ENCODE peak calls at places on chromosomes 7 and 10, in six cellular contexts. One of them, this sample, is unnamed.

GRCh38 chr7:105454058-105454739 is 65.5 kb upstream of the SRPK2 start:
- DNase-seq in OCI-LY7: no peak
- DNase-seq in hepatocyte: no peak
- DNase-seq in HCT116: no peak
- DNase-seq in PC-3: peak; percentile 58
- DNase-seq in MM.1S: no peak
- DNase-seq in this sample: no peak

GRCh38 chr7:13713092-13713491 is 276.4 kb downstream of the ETV1 start:
- DNase-seq in OCI-LY7: no peak
- DNase-seq in hepatocyte: no peak
- DNase-seq in HCT116: no peak
- DNase-seq in PC-3: no peak
- DNase-seq in MM.1S: no peak
- DNase-seq in this sample: no peak

GRCh38 chr7:13359656-13360055 is 629.8 kb downstream of the ETV1 start:
- DNase-seq in OCI-LY7: no peak
- DNase-seq in hepatocyte: no peak
- DNase-seq in HCT116: no peak
- DNase-seq in PC-3: peak; percentile 4
- DNase-seq in MM.1S: no peak
- DNase-seq in this sample: no peak

GRCh38 chr10:9766762-9767161 is 1250.9 kb upstream of the CELF2 start:
- DNase-seq in OCI-LY7: peak; percentile 15
- DNase-seq in hepatocyte: no peak
- DNase-seq in HCT116: no peak
- DNase-seq in PC-3: no peak
- DNase-seq in MM.1S: no peak
- DNase-seq in this sample: no peak

GRCh38 chr7:93812061-93812460 is 78.5 kb downstream of the TFPI2 start:
- DNase-seq in OCI-LY7: no peak
- DNase-seq in hepatocyte: no peak
- DNase-seq in HCT116: no peak
- DNase-seq in PC-3: no peak
- DNase-seq in MM.1S: no peak
- DNase-seq in this sample: no peak

GRCh38 chr10:108454793-108455192 is 1290.3 kb upstream of the SORCS1 start:
- DNase-seq in OCI-LY7: no peak
- DNase-seq in hepatocyte: no peak
- DNase-seq in HCT116: no peak
- DNase-seq in PC-3: no peak
- DNase-seq in MM.1S: no peak
- DNase-seq in this sample: peak; percentile 46

GRCh38 chr10:45550903-45551302 is 121.7 kb downstream of the ZFAND4 start:
- DNase-seq in OCI-LY7: no peak
- DNase-seq in hepatocyte: no peak
- DNase-seq in HCT116: no peak
- DNase-seq in PC-3: peak; percentile 24
- DNase-seq in MM.1S: no peak
- DNase-seq in this sample: no peak

GRCh38 chr7:139367438-139368155 is 7.9 kb downstream of the LUC7L2 start:
- DNase-seq in OCI-LY7: no peak
- DNase-seq in hepatocyte: no peak
- DNase-seq in HCT116: no peak
- DNase-seq in PC-3: no peak
- DNase-seq in MM.1S: no peak
- DNase-seq in this sample: no peak

GRCh38 chr7:1720325-1720724 is 50.2 kb downstream of the ELFN1 start:
- DNase-seq in OCI-LY7: peak; percentile 44
- DNase-seq in hepatocyte: no peak
- DNase-seq in HCT116: no peak
- DNase-seq in PC-3: no peak
- DNase-seq in MM.1S: no peak
- DNase-seq in this sample: no peak

GRCh38 chr7:47693161-47693740 is 111.3 kb upstream of the TNS3 start:
- DNase-seq in OCI-LY7: no peak
- DNase-seq in hepatocyte: no peak
- DNase-seq in HCT116: no peak
- DNase-seq in PC-3: peak; percentile 94
- DNase-seq in MM.1S: no peak
- DNase-seq in this sample: no peak

GRCh38 chr7:122867471-122867980 is 18.7 kb downstream of the CADPS2 start:
- DNase-seq in OCI-LY7: no peak
- DNase-seq in hepatocyte: no peak
- DNase-seq in HCT116: no peak
- DNase-seq in PC-3: no peak
- DNase-seq in MM.1S: no peak
- DNase-seq in this sample: no peak

GRCh38 chr7:47783456-47784240 is 164.6 kb downstream of the PKD1L1 start:
- DNase-seq in OCI-LY7: no peak
- DNase-seq in hepatocyte: peak; percentile 71
- DNase-seq in HCT116: peak; percentile 77
- DNase-seq in PC-3: peak; percentile 93
- DNase-seq in MM.1S: no peak
- DNase-seq in this sample: no peak

GRCh38 chr7:50283206-50283605 is 21.3 kb upstream of the IKZF1 start:
- DNase-seq in OCI-LY7: no peak
- DNase-seq in hepatocyte: no peak
- DNase-seq in HCT116: no peak
- DNase-seq in PC-3: no peak
- DNase-seq in MM.1S: no peak
- DNase-seq in this sample: no peak

GRCh38 chr7:29325508-29325907 is 130.9 kb downstream of the CHN2 start:
- DNase-seq in OCI-LY7: no peak
- DNase-seq in hepatocyte: no peak
- DNase-seq in HCT116: no peak
- DNase-seq in PC-3: no peak
- DNase-seq in MM.1S: no peak
- DNase-seq in this sample: no peak

GRCh38 chr7:157671358-157672255 is 334.8 kb downstream of the DNAJB6 start:
- DNase-seq in OCI-LY7: no peak
- DNase-seq in hepatocyte: no peak
- DNase-seq in HCT116: no peak
- DNase-seq in PC-3: no peak
- DNase-seq in MM.1S: no peak
- DNase-seq in this sample: no peak

GRCh38 chr7:91443862-91444261 is 179.6 kb downstream of the FZD1 start:
- DNase-seq in OCI-LY7: no peak
- DNase-seq in hepatocyte: no peak
- DNase-seq in HCT116: no peak
- DNase-seq in PC-3: no peak
- DNase-seq in MM.1S: no peak
- DNase-seq in this sample: no peak

GRCh38 chr7:44466300-44467216 is 23.9 kb downstream of the NUDCD3 start:
- DNase-seq in OCI-LY7: no peak
- DNase-seq in hepatocyte: no peak
- DNase-seq in HCT116: no peak
- DNase-seq in PC-3: no peak
- DNase-seq in MM.1S: no peak
- DNase-seq in this sample: no peak

GRCh38 chr10:70440296-70441160 is 953 bp downstream of the NODAL start:
- DNase-seq in OCI-LY7: no peak
- DNase-seq in hepatocyte: no peak
- DNase-seq in HCT116: no peak
- DNase-seq in PC-3: no peak
- DNase-seq in MM.1S: no peak
- DNase-seq in this sample: peak; percentile 70

GRCh38 chr10:72095195-72095594 is 6.8 kb upstream of the SPOCK2 start:
- DNase-seq in OCI-LY7: no peak
- DNase-seq in hepatocyte: no peak
- DNase-seq in HCT116: no peak
- DNase-seq in PC-3: no peak
- DNase-seq in MM.1S: no peak
- DNase-seq in this sample: no peak

GRCh38 chr10:47060993-47061500 is 149.8 kb downstream of the PTPN20 start:
- DNase-seq in OCI-LY7: no peak
- DNase-seq in hepatocyte: no peak
- DNase-seq in HCT116: no peak
- DNase-seq in PC-3: no peak
- DNase-seq in MM.1S: no peak
- DNase-seq in this sample: no peak

GRCh38 chr7:140176271-140176701 is 497 bp downstream of the KDM7A start:
- DNase-seq in OCI-LY7: peak; percentile 13
- DNase-seq in hepatocyte: peak; percentile 58
- DNase-seq in HCT116: no peak
- DNase-seq in PC-3: no peak
- DNase-seq in MM.1S: peak; percentile 23
- DNase-seq in this sample: peak; percentile 80

GRCh38 chr10:60048146-60048545 is 141.8 kb upstream of the CCDC6 start:
- DNase-seq in OCI-LY7: no peak
- DNase-seq in hepatocyte: peak; percentile 17
- DNase-seq in HCT116: peak; percentile 18
- DNase-seq in PC-3: peak; percentile 87
- DNase-seq in MM.1S: no peak
- DNase-seq in this sample: peak; percentile 6

GRCh38 chr10:43689955-43690771 is 41.5 kb upstream of the ZNF32 start:
- DNase-seq in OCI-LY7: peak; percentile 38
- DNase-seq in hepatocyte: peak; percentile 91
- DNase-seq in HCT116: peak; percentile 29
- DNase-seq in PC-3: peak; percentile 66
- DNase-seq in MM.1S: peak; percentile 70
- DNase-seq in this sample: peak; percentile 96

GRCh38 chr10:114668375-114669080 is 10.5 kb upstream of the ABLIM1 start:
- DNase-seq in OCI-LY7: no peak
- DNase-seq in hepatocyte: no peak
- DNase-seq in HCT116: no peak
- DNase-seq in PC-3: no peak
- DNase-seq in MM.1S: no peak
- DNase-seq in this sample: no peak

GRCh38 chr7:102875700-102876192 is 37.1 kb upstream of the LRRC17 start:
- DNase-seq in OCI-LY7: no peak
- DNase-seq in hepatocyte: peak; percentile 81
- DNase-seq in HCT116: peak; percentile 98
- DNase-seq in PC-3: peak; percentile 97
- DNase-seq in MM.1S: no peak
- DNase-seq in this sample: no peak

GRCh38 chr10:68992721-68993440 is 4.3 kb downstream of the KIFBP start:
- DNase-seq in OCI-LY7: no peak
- DNase-seq in hepatocyte: peak; percentile 45
- DNase-seq in HCT116: no peak
- DNase-seq in PC-3: peak; percentile 36
- DNase-seq in MM.1S: no peak
- DNase-seq in this sample: no peak

GRCh38 chr7:30652951-30653641 is 29.2 kb downstream of the CRHR2 start:
- DNase-seq in OCI-LY7: no peak
- DNase-seq in hepatocyte: no peak
- DNase-seq in HCT116: no peak
- DNase-seq in PC-3: no peak
- DNase-seq in MM.1S: no peak
- DNase-seq in this sample: no peak

GRCh38 chr7:17983238-17984088 is 43.2 kb upstream of the SNX13 start:
- DNase-seq in OCI-LY7: no peak
- DNase-seq in hepatocyte: no peak
- DNase-seq in HCT116: no peak
- DNase-seq in PC-3: peak; percentile 39
- DNase-seq in MM.1S: no peak
- DNase-seq in this sample: no peak

GRCh38 chr10:114405011-114405350 is 679 bp upstream of the AFAP1L2 start:
- DNase-seq in OCI-LY7: no peak
- DNase-seq in hepatocyte: no peak
- DNase-seq in HCT116: no peak
- DNase-seq in PC-3: no peak
- DNase-seq in MM.1S: no peak
- DNase-seq in this sample: no peak

GRCh38 chr7:157279973-157280841 is 56.6 kb upstream of the DNAJB6 start:
- DNase-seq in OCI-LY7: no peak
- DNase-seq in hepatocyte: no peak
- DNase-seq in HCT116: no peak
- DNase-seq in PC-3: no peak
- DNase-seq in MM.1S: no peak
- DNase-seq in this sample: peak; percentile 41

GRCh38 chr7:140726304-140726703 is 29.8 kb downstream of the NDUFB2 start:
- DNase-seq in OCI-LY7: peak; percentile 24
- DNase-seq in hepatocyte: peak; percentile 10
- DNase-seq in HCT116: peak; percentile 7
- DNase-seq in PC-3: peak; percentile 34
- DNase-seq in MM.1S: peak; percentile 19
- DNase-seq in this sample: peak; percentile 38

GRCh38 chr7:31948041-31948440 is 122.2 kb downstream of the PDE1C start:
- DNase-seq in OCI-LY7: no peak
- DNase-seq in hepatocyte: peak; percentile 70
- DNase-seq in HCT116: no peak
- DNase-seq in PC-3: peak; percentile 93
- DNase-seq in MM.1S: no peak
- DNase-seq in this sample: no peak
- TF ChIP-seq EZH2phosphoT487 in OCI-LY7: no peak
- TF ChIP-seq EZH2phosphoT487 in hepatocyte: no peak
- TF ChIP-seq EZH2phosphoT487 in HCT116: no peak
- TF ChIP-seq EZH2phosphoT487 in PC-3: no peak
- TF ChIP-seq EZH2phosphoT487 in MM.1S: no peak
- TF ChIP-seq EZH2phosphoT487 in this sample: no peak

GRCh38 chr7:27144799-27145166 is 1.3 kb upstream of the HOXA5 start:
- DNase-seq in OCI-LY7: no peak
- DNase-seq in hepatocyte: no peak
- DNase-seq in HCT116: no peak
- DNase-seq in PC-3: no peak
- DNase-seq in MM.1S: no peak
- DNase-seq in this sample: peak; percentile 47
- TF ChIP-seq EZH2phosphoT487 in OCI-LY7: no peak
- TF ChIP-seq EZH2phosphoT487 in hepatocyte: no peak
- TF ChIP-seq EZH2phosphoT487 in HCT116: no peak
- TF ChIP-seq EZH2phosphoT487 in PC-3: no peak
- TF ChIP-seq EZH2phosphoT487 in MM.1S: no peak
- TF ChIP-seq EZH2phosphoT487 in this sample: no peak

GRCh38 chr10:123991622-123992570 is 100.3 kb upstream of the CPXM2 start:
- DNase-seq in OCI-LY7: no peak
- DNase-seq in hepatocyte: no peak
- DNase-seq in HCT116: no peak
- DNase-seq in PC-3: no peak
- DNase-seq in MM.1S: no peak
- DNase-seq in this sample: peak; percentile 45
- TF ChIP-seq EZH2phosphoT487 in OCI-LY7: no peak
- TF ChIP-seq EZH2phosphoT487 in hepatocyte: no peak
- TF ChIP-seq EZH2phosphoT487 in HCT116: no peak
- TF ChIP-seq EZH2phosphoT487 in PC-3: no peak
- TF ChIP-seq EZH2phosphoT487 in MM.1S: no peak
- TF ChIP-seq EZH2phosphoT487 in this sample: no peak

GRCh38 chr10:96046546-96046945 is 3.2 kb downstream of the CCNJ start:
- DNase-seq in OCI-LY7: no peak
- DNase-seq in hepatocyte: no peak
- DNase-seq in HCT116: no peak
- DNase-seq in PC-3: no peak
- DNase-seq in MM.1S: no peak
- DNase-seq in this sample: no peak

GRCh38 chr10:96049340-96049739 is 6.0 kb downstream of the CCNJ start:
- DNase-seq in OCI-LY7: no peak
- DNase-seq in hepatocyte: no peak
- DNase-seq in HCT116: no peak
- DNase-seq in PC-3: no peak
- DNase-seq in MM.1S: no peak
- DNase-seq in this sample: no peak

GRCh38 chr10:96043895-96044580 is 655 bp downstream of the CCNJ start:
- DNase-seq in OCI-LY7: peak; percentile 75
- DNase-seq in hepatocyte: peak; percentile 65
- DNase-seq in HCT116: no peak
- DNase-seq in PC-3: peak; percentile 28
- DNase-seq in MM.1S: peak; percentile 31
- DNase-seq in this sample: peak; percentile 83

GRCh38 chr10:96044686-96045085 is 1.3 kb downstream of the CCNJ start:
- DNase-seq in OCI-LY7: no peak
- DNase-seq in hepatocyte: peak; percentile 19
- DNase-seq in HCT116: no peak
- DNase-seq in PC-3: peak; percentile 2
- DNase-seq in MM.1S: no peak
- DNase-seq in this sample: no peak

GRCh38 chr10:96047004-96047649 is 3.7 kb downstream of the CCNJ start:
- DNase-seq in OCI-LY7: peak; percentile 18
- DNase-seq in hepatocyte: peak; percentile 30
- DNase-seq in HCT116: no peak
- DNase-seq in PC-3: no peak
- DNase-seq in MM.1S: no peak
- DNase-seq in this sample: no peak
- TF ChIP-seq EZH2phosphoT487 in OCI-LY7: no peak
- TF ChIP-seq EZH2phosphoT487 in hepatocyte: no peak
- TF ChIP-seq EZH2phosphoT487 in HCT116: no peak
- TF ChIP-seq EZH2phosphoT487 in PC-3: no peak
- TF ChIP-seq EZH2phosphoT487 in MM.1S: no peak
- TF ChIP-seq EZH2phosphoT487 in this sample: no peak

This sample was measured in SK-N-SH.